ENCODE peak calls at places on chromosome 6, in seven cellular contexts. Z is activated CD8-positive, alpha-beta T cell treated with anti-CD3 and anti-CD28 coated beads for 36 hours; L is HL-60; A is ovary; N is MM.1S; Y is AG04450; E is uterus. T is an unnamed sample.

GRCh38 chr6:27303613-27304272 is 8.3 kb downstream of the POM121L2 start:
- DNase-seq in Z (no peak), L (no peak), A (no peak), N (no peak), Y (no peak), E (no peak), T (no peak)

GRCh38 chr6:10659697-10660348 is 34.6 kb downstream of the C6orf52 start:
- DNase-seq in Z (no peak), L (no peak), A (no peak), N (no peak), Y (no peak), E (no peak), T (no peak)

GRCh38 chr6:44316481-44316880 is 3.3 kb upstream of the AARS2 start:
- DNase-seq in Z (no peak), L (peak), A (no peak), N (no peak), Y (no peak), E (no peak), T (no peak)

GRCh38 chr6:106620931-106621672 is 8.2 kb downstream of the RTN4IP1 start:
- DNase-seq in Z (no peak), L (no peak), A (no peak), N (no peak), Y (no peak), E (no peak), T (no peak)

GRCh38 chr6:39425346-39426056 is 103.0 kb upstream of the KCNK16 start:
- DNase-seq in Z (no peak), L (no peak), A (no peak), N (no peak), Y (no peak), E (no peak), T (no peak)

GRCh38 chr6:115551510-115551909 is 509.2 kb downstream of the FRK start:
- DNase-seq in Z (no peak), L (no peak), A (no peak), N (no peak), Y (no peak), E (no peak), T (no peak)

GRCh38 chr6:170096191-170096802 is 194.6 kb downstream of the DLL1 start:
- DNase-seq in Z (no peak), L (no peak), A (no peak), N (no peak), Y (no peak), E (peak), T (no peak)

GRCh38 chr6:7899046-7899888 is 11.3 kb downstream of the TXNDC5 start:
- DNase-seq in Z (no peak), L (no peak), A (no peak), N (peak), Y (no peak), E (no peak), T (peak)

GRCh38 chr6:5341845-5342244 is 80.5 kb downstream of the FARS2 start:
- DNase-seq in Z (no peak), L (no peak), A (no peak), N (no peak), Y (no peak), E (no peak), T (peak)

GRCh38 chr6:25601797-25602679 is 50.0 kb upstream of the SCGN start:
- DNase-seq in Z (no peak), L (no peak), A (no peak), N (peak), Y (peak), E (no peak), T (peak)

GRCh38 chr6:134031696-134032255 is 20.6 kb downstream of the SLC2A12 start:
- DNase-seq in Z (no peak), L (no peak), A (no peak), N (no peak), Y (no peak), E (no peak), T (no peak)

GRCh38 chr6:156395276-156395675 is 381.9 kb upstream of the ARID1B start:
- DNase-seq in Z (peak), L (no peak), A (no peak), N (peak), Y (no peak), E (no peak), T (no peak)

GRCh38 chr6:111356551-111356950 is 126.5 kb downstream of the REV3L start:
- DNase-seq in Z (no peak), L (no peak), A (no peak), N (no peak), Y (no peak), E (no peak), T (no peak)

GRCh38 chr6:90183587-90184333 is 112.9 kb downstream of the BACH2 start:
- DNase-seq in Z (no peak), L (no peak), A (no peak), N (no peak), Y (no peak), E (no peak), T (no peak)

GRCh38 chr6:17381429-17382147 is 11.8 kb upstream of the CAP2 start:
- DNase-seq in Z (no peak), L (no peak), A (no peak), N (no peak), Y (peak), E (peak), T (no peak)

GRCh38 chr6:50842861-50843384 is 24.3 kb downstream of the TFAP2B start:
- DNase-seq in Z (no peak), L (no peak), A (no peak), N (no peak), Y (no peak), E (no peak), T (peak)

GRCh38 chr6:48194596-48195295 is 83.7 kb upstream of the PTCHD4 start:
- DNase-seq in Z (no peak), L (no peak), A (no peak), N (no peak), Y (no peak), E (no peak), T (no peak)

GRCh38 chr6:31736768-31737314 is 511 bp upstream of the CLIC1 start:
- DNase-seq in Z (no peak), L (peak), A (no peak), N (no peak), Y (no peak), E (no peak), T (no peak)

GRCh38 chr6:31739639-31740396 is at the start of gene MSH5:
- DNase-seq in Z (peak), L (peak), A (peak), N (peak), Y (peak), E (peak), T (peak)

GRCh38 chr6:31736026-31736767 is at the start of gene CLIC1:
- DNase-seq in Z (peak), L (peak), A (peak), N (peak), Y (no peak), E (peak), T (peak)

GRCh38 chr6:31737315-31738047 is 1.2 kb upstream of the CLIC1 start:
- DNase-seq in Z (peak), L (peak), A (no peak), N (no peak), Y (no peak), E (no peak), T (no peak)

GRCh38 chr6:31738048-31738979 is 1.5 kb upstream of the MSH5 start:
- DNase-seq in Z (peak), L (peak), A (no peak), N (peak), Y (peak), E (no peak), T (peak)
- TF ChIP-seq CTCF in Z (no peak), L (no peak), A (no peak), N (peak), Y (peak), E (no peak), T (peak)

DNA sequence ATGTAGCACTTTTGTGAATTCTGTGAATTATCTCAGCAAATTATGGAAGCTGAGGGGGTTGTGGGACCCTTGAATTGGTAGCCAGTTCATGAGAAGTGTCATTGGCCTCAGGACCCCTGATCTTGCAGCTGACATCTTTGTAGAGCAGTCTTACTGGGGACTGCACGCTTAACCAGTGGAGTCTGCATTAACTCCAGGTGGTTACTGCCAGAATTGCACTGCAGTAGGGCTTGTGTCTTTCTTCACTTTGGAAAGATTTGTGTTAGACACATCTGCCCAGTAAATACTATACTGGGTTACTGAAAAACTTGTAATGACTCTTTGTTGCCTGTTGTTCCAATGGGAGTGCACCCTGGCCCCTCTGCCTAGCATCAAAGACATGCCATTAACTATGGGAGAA is 21.2 kb upstream of the CDKN1A start:
- DNase-seq in Z (no peak), L (no peak), A (no peak), N (no peak), Y (no peak), E (no peak), T (no peak)
- TF ChIP-seq CTCF in Z (no peak), L (no peak), A (no peak), N (no peak), Y (no peak), E (no peak), T (no peak)

GRCh38 chr6:89080281-89081128 is at the start of gene PNRC1:
- DNase-seq in Z (peak), L (peak), A (peak), N (peak), Y (peak), E (peak), T (peak)
- TF ChIP-seq CTCF in Z (no peak), L (no peak), A (peak), N (no peak), Y (no peak), E (no peak), T (no peak)

GRCh38 chr6:28390688-28391087 is 8.9 kb downstream of the ZSCAN12 start:
- DNase-seq in Z (no peak), L (no peak), A (no peak), N (no peak), Y (no peak), E (no peak), T (no peak)

GRCh38 chr6:28399370-28400121 is at the start of gene ZSCAN12:
- DNase-seq in Z (peak), L (peak), A (peak), N (peak), Y (peak), E (peak), T (peak)

GRCh38 chr6:28400122-28400451 is 540 bp upstream of the ZSCAN12 start:
- DNase-seq in Z (no peak), L (no peak), A (no peak), N (no peak), Y (no peak), E (no peak), T (no peak)

GRCh38 chr6:28395918-28396317 is 3.6 kb downstream of the ZSCAN12 start:
- DNase-seq in Z (no peak), L (no peak), A (no peak), N (no peak), Y (no peak), E (no peak), T (no peak)

DNA sequence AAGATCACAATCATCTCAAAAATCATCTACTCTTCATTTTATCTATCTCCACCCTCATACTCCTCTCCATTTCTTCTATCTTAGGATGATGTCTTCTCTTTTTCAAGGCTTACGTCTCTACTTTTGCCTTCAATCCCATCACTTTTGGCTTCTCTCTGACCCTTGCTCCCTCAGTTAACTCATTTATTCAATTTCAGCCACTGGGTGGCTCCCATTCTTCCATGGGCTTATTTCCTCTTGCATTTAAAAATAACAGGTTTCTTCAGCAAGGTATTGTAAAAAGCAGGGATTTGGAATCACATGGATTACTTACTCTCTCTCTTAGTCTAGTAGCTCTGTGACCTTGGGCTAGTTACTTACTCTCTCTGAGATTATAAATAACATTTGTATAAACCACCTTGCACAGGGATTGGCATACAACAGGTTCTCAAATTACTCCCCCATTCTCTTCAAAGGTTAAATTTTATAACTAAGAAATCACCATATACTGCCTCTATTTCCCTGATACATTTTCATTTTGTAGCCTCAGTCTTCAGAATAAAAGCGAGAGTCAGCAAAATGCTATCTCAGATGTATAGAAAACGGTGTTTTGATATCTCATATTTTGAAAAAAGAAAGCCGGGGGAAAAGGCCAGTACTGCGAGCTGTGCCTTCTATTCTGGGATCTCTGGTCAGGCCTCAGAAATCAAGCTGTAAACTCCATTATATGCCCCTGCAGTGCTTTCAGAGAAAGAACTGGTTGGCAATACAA is 5.5 kb downstream of the ZSCAN12 start:
- DNase-seq in Z (no peak), L (no peak), A (no peak), N (no peak), Y (no peak), E (no peak), T (no peak)
- TF ChIP-seq CTCF in Z (peak), L (no peak), A (no peak), N (peak), Y (peak), E (no peak), T (peak)

DNA sequence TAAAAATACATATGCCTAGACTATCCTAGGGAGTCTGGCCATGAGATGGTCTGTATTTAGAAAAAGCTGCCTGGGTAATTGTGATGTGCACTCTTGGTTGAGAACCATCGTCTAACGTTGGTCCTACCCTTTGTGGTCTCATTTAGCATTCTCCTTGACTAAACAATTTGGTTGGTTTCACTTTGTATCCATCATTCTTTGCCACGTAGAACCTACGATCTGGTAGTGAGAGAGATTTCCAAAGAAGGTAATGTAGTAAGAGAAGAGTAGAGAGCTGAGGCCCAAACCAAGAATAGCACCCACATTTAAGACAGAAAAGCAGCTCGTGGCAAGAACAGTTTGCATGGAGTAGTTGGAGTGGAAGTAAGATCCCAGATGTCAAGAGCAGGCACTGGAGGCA is 219.8 kb downstream of the TMEM200A start:
- DNase-seq in Z (no peak), L (no peak), A (no peak), N (no peak), Y (no peak), E (no peak), T (no peak)
- TF ChIP-seq CTCF in Z (no peak), L (no peak), A (no peak), N (no peak), Y (no peak), E (no peak), T (no peak)

GRCh38 chr6:154606860-154607259 is 96.4 kb upstream of the CNKSR3 start:
- DNase-seq in Z (no peak), L (no peak), A (no peak), N (no peak), Y (no peak), E (no peak), T (no peak)
- TF ChIP-seq CTCF in Z (no peak), L (no peak), A (no peak), N (no peak), Y (no peak), E (no peak), T (no peak)